ENCODE peak calls at places on chromosomes 5 and 9, in eight cellular contexts. One of them, this sample, is unnamed.
A peak's percentile ranks its signal among the peaks of the same experiment; 100 is the strongest.

GRCh38 chr5:96566775-96567174 is 95.4 kb upstream of the CAST start:
- DNase-seq in HCT116: no peak
- DNase-seq in GM23248: no peak
- DNase-seq in GM23338: no peak
- DNase-seq in PC-3: no peak
- DNase-seq in SK-N-SH: no peak
- DNase-seq in OCI-LY7: no peak
- DNase-seq in MM.1S: peak; percentile 66
- DNase-seq in this sample: no peak

GRCh38 chr9:130020618-130021017 is 22.4 kb downstream of the FNBP1 start:
- DNase-seq in HCT116: no peak
- DNase-seq in GM23248: no peak
- DNase-seq in GM23338: no peak
- DNase-seq in PC-3: no peak
- DNase-seq in SK-N-SH: no peak
- DNase-seq in OCI-LY7: no peak
- DNase-seq in MM.1S: no peak
- DNase-seq in this sample: no peak

GRCh38 chr9:25397746-25398145 is 280.5 kb downstream of the TUSC1 start:
- DNase-seq in HCT116: no peak
- DNase-seq in GM23248: no peak
- DNase-seq in GM23338: peak; percentile 28
- DNase-seq in PC-3: no peak
- DNase-seq in SK-N-SH: no peak
- DNase-seq in OCI-LY7: no peak
- DNase-seq in MM.1S: no peak
- DNase-seq in this sample: no peak

GRCh38 chr9:134251296-134251695 is 75.0 kb upstream of the RXRA start:
- DNase-seq in HCT116: no peak
- DNase-seq in GM23248: no peak
- DNase-seq in GM23338: no peak
- DNase-seq in PC-3: no peak
- DNase-seq in SK-N-SH: no peak
- DNase-seq in OCI-LY7: no peak
- DNase-seq in MM.1S: no peak
- DNase-seq in this sample: no peak

GRCh38 chr5:132049559-132049958 is 10.9 kb upstream of the IL3 start:
- DNase-seq in HCT116: no peak
- DNase-seq in GM23248: no peak
- DNase-seq in GM23338: no peak
- DNase-seq in PC-3: no peak
- DNase-seq in SK-N-SH: no peak
- DNase-seq in OCI-LY7: no peak
- DNase-seq in MM.1S: no peak
- DNase-seq in this sample: no peak

GRCh38 chr5:33850100-33850594 is 41.6 kb downstream of the ADAMTS12 start:
- DNase-seq in HCT116: no peak
- DNase-seq in GM23248: peak; percentile 64
- DNase-seq in GM23338: peak; percentile 48
- DNase-seq in PC-3: peak; percentile 90
- DNase-seq in SK-N-SH: no peak
- DNase-seq in OCI-LY7: no peak
- DNase-seq in MM.1S: peak; percentile 96
- DNase-seq in this sample: no peak

GRCh38 chr5:6822068-6822467 is 108.8 kb downstream of the TENT4A start:
- DNase-seq in HCT116: no peak
- DNase-seq in GM23248: no peak
- DNase-seq in GM23338: no peak
- DNase-seq in PC-3: no peak
- DNase-seq in SK-N-SH: no peak
- DNase-seq in OCI-LY7: no peak
- DNase-seq in MM.1S: no peak
- DNase-seq in this sample: no peak

GRCh38 chr5:15807861-15808260 is 307.9 kb downstream of the FBXL7 start:
- DNase-seq in HCT116: no peak
- DNase-seq in GM23248: peak; percentile 72
- DNase-seq in GM23338: no peak
- DNase-seq in PC-3: peak; percentile 17
- DNase-seq in SK-N-SH: peak; percentile 72
- DNase-seq in OCI-LY7: no peak
- DNase-seq in MM.1S: no peak
- DNase-seq in this sample: peak; percentile 17

GRCh38 chr5:176446884-176447537 is 1.2 kb upstream of the FAF2 start:
- DNase-seq in HCT116: no peak
- DNase-seq in GM23248: peak; percentile 28
- DNase-seq in GM23338: peak; percentile 36
- DNase-seq in PC-3: no peak
- DNase-seq in SK-N-SH: no peak
- DNase-seq in OCI-LY7: no peak
- DNase-seq in MM.1S: no peak
- DNase-seq in this sample: no peak

GRCh38 chr5:61440596-61440995 is 108.5 kb downstream of the ZSWIM6 start:
- DNase-seq in HCT116: no peak
- DNase-seq in GM23248: no peak
- DNase-seq in GM23338: no peak
- DNase-seq in PC-3: no peak
- DNase-seq in SK-N-SH: no peak
- DNase-seq in OCI-LY7: no peak
- DNase-seq in MM.1S: no peak
- DNase-seq in this sample: no peak

GRCh38 chr9:123356851-123357747 is 1.1 kb downstream of the CRB2 start:
- DNase-seq in HCT116: no peak
- DNase-seq in GM23248: no peak
- DNase-seq in GM23338: no peak
- DNase-seq in PC-3: no peak
- DNase-seq in SK-N-SH: peak; percentile 20
- DNase-seq in OCI-LY7: no peak
- DNase-seq in MM.1S: no peak
- DNase-seq in this sample: no peak

GRCh38 chr5:74596930-74597329 is 43.6 kb downstream of the ENC1 start:
- DNase-seq in HCT116: no peak
- DNase-seq in GM23248: no peak
- DNase-seq in GM23338: peak; percentile 83
- DNase-seq in PC-3: no peak
- DNase-seq in SK-N-SH: no peak
- DNase-seq in OCI-LY7: no peak
- DNase-seq in MM.1S: no peak
- DNase-seq in this sample: no peak

GRCh38 chr9:124139001-124139400 is 118.7 kb upstream of the NEK6 start:
- DNase-seq in HCT116: no peak
- DNase-seq in GM23248: peak; percentile 90
- DNase-seq in GM23338: no peak
- DNase-seq in PC-3: no peak
- DNase-seq in SK-N-SH: no peak
- DNase-seq in OCI-LY7: no peak
- DNase-seq in MM.1S: no peak
- DNase-seq in this sample: no peak

GRCh38 chr5:172173771-172174170 is 14.3 kb downstream of the STK10 start:
- DNase-seq in HCT116: no peak
- DNase-seq in GM23248: peak; percentile 60
- DNase-seq in GM23338: no peak
- DNase-seq in PC-3: peak; percentile 90
- DNase-seq in SK-N-SH: no peak
- DNase-seq in OCI-LY7: no peak
- DNase-seq in MM.1S: no peak
- DNase-seq in this sample: no peak

GRCh38 chr5:132782101-132782500 is 5.1 kb upstream of the SEPTIN8 start:
- DNase-seq in HCT116: no peak
- DNase-seq in GM23248: peak; percentile 78
- DNase-seq in GM23338: no peak
- DNase-seq in PC-3: peak; percentile 53
- DNase-seq in SK-N-SH: no peak
- DNase-seq in OCI-LY7: no peak
- DNase-seq in MM.1S: no peak
- DNase-seq in this sample: no peak

GRCh38 chr5:10856646-10857332 is 95.8 kb upstream of the DAP start:
- DNase-seq in HCT116: no peak
- DNase-seq in GM23248: peak; percentile 67
- DNase-seq in GM23338: peak; percentile 95
- DNase-seq in PC-3: peak; percentile 62
- DNase-seq in SK-N-SH: peak; percentile 67
- DNase-seq in OCI-LY7: peak; percentile 24
- DNase-seq in MM.1S: no peak
- DNase-seq in this sample: peak; percentile 76

GRCh38 chr5:149617760-149618306 is 36.5 kb downstream of the ARHGEF37 start:
- DNase-seq in HCT116: no peak
- DNase-seq in GM23248: no peak
- DNase-seq in GM23338: no peak
- DNase-seq in PC-3: no peak
- DNase-seq in SK-N-SH: no peak
- DNase-seq in OCI-LY7: peak; percentile 66
- DNase-seq in MM.1S: no peak
- DNase-seq in this sample: no peak

GRCh38 chr5:149618581-149619248 is 37.4 kb downstream of the ARHGEF37 start:
- DNase-seq in HCT116: peak; percentile 47
- DNase-seq in GM23248: peak; percentile 90
- DNase-seq in GM23338: peak; percentile 82
- DNase-seq in PC-3: peak; percentile 91
- DNase-seq in SK-N-SH: peak; percentile 78
- DNase-seq in OCI-LY7: peak; percentile 78
- DNase-seq in MM.1S: peak; percentile 57
- DNase-seq in this sample: peak; percentile 79

GRCh38 chr5:149616727-149617284 is 35.5 kb downstream of the ARHGEF37 start:
- DNase-seq in HCT116: no peak
- DNase-seq in GM23248: no peak
- DNase-seq in GM23338: no peak
- DNase-seq in PC-3: no peak
- DNase-seq in SK-N-SH: no peak
- DNase-seq in OCI-LY7: no peak
- DNase-seq in MM.1S: peak; percentile 79
- DNase-seq in this sample: no peak

GRCh38 chr5:149623473-149623872 is 42.2 kb downstream of the ARHGEF37 start:
- DNase-seq in HCT116: no peak
- DNase-seq in GM23248: no peak
- DNase-seq in GM23338: no peak
- DNase-seq in PC-3: no peak
- DNase-seq in SK-N-SH: peak; percentile 72
- DNase-seq in OCI-LY7: no peak
- DNase-seq in MM.1S: no peak
- DNase-seq in this sample: no peak

DNA sequence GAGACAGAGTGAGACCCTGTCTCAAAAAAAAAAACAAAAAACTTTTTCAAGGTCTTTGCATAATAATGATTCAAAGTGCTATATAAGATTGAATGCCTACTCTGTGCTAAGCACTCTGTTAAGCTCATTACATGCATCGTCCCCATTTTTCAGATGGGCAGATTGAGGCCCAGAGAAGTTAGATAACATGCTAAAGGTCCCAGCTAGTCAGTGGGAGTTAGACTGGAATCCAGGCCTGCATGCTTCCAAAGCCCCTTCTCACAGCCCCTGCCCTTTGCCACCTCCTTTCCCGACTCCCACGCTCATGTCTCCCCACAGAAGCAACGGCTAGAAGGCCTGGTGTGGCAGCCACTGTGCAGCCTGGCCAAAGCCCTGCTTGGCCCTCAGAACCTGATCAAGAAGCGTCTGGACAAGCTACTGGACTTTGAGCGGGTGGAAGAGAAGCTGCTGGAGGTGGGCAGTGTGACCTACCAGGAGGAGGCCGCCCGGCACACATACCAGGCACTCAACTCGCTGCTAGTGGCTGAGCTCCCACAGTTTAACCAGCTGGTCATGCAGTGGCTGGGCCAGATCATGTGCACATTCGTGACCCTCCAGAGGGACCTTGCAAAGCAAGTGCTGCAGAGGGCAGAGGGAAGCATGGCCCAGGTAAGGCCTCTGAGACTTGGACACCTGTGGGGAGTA is 40.3 kb downstream of the ARHGEF37 start:
- DNase-seq in HCT116: no peak
- DNase-seq in GM23248: no peak
- DNase-seq in GM23338: no peak
- DNase-seq in PC-3: no peak
- DNase-seq in SK-N-SH: no peak
- DNase-seq in OCI-LY7: no peak
- DNase-seq in MM.1S: no peak
- DNase-seq in this sample: no peak
- TF ChIP-seq EZH2phosphoT487 in HCT116: no peak
- TF ChIP-seq EZH2phosphoT487 in GM23248: no peak
- TF ChIP-seq EZH2phosphoT487 in GM23338: no peak
- TF ChIP-seq EZH2phosphoT487 in PC-3: no peak
- TF ChIP-seq EZH2phosphoT487 in SK-N-SH: no peak
- TF ChIP-seq EZH2phosphoT487 in OCI-LY7: no peak
- TF ChIP-seq EZH2phosphoT487 in MM.1S: no peak
- TF ChIP-seq EZH2phosphoT487 in this sample: no peak

DNA sequence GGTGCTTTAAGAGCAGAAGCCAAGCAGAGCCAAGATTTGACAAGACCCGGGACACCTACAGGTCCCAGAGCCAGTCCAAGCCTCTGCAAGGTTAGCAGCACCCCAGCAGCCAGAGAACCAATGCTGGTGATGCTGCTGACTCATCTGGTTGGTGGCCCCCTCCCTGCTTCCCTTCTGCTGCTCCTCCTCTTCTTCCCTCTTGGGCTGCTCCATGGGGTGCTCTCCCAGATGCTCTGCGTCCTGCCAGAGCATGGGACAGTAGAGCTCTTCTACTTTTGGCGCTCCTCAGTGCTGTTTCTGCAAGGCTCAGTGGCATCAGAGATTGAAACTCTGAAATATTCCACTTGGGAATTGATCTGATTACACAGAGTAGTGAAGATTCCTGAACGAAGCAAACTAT is 76.1 kb upstream of the SAP30L start:
- DNase-seq in HCT116: no peak
- DNase-seq in GM23248: peak; percentile 63
- DNase-seq in GM23338: peak; percentile 9
- DNase-seq in PC-3: no peak
- DNase-seq in SK-N-SH: no peak
- DNase-seq in OCI-LY7: no peak
- DNase-seq in MM.1S: no peak
- DNase-seq in this sample: no peak
- H3K27ac ChIP-seq in HCT116: peak overlapping the region; percentile 52
- H3K27ac ChIP-seq in GM23248: peak overlapping the region; percentile 86
- H3K27ac ChIP-seq in GM23338: no peak overlapping the region
- H3K27ac ChIP-seq in PC-3: no peak overlapping the region
- H3K27ac ChIP-seq in SK-N-SH: peak overlapping the region; percentile 91
- H3K27ac ChIP-seq in OCI-LY7: no peak overlapping the region
- H3K27ac ChIP-seq in MM.1S: no peak overlapping the region
- H3K27ac ChIP-seq in this sample: peak overlapping the region; percentile 71

GRCh38 chr9:26637101-26637500 is 255.5 kb downstream of the CAAP1 start:
- DNase-seq in HCT116: no peak
- DNase-seq in GM23248: no peak
- DNase-seq in GM23338: peak; percentile 94
- DNase-seq in PC-3: no peak
- DNase-seq in SK-N-SH: no peak
- DNase-seq in OCI-LY7: no peak
- DNase-seq in MM.1S: no peak
- DNase-seq in this sample: no peak
- TF ChIP-seq EZH2phosphoT487 in HCT116: no peak
- TF ChIP-seq EZH2phosphoT487 in GM23248: no peak
- TF ChIP-seq EZH2phosphoT487 in GM23338: no peak
- TF ChIP-seq EZH2phosphoT487 in PC-3: no peak
- TF ChIP-seq EZH2phosphoT487 in SK-N-SH: no peak
- TF ChIP-seq EZH2phosphoT487 in OCI-LY7: no peak
- TF ChIP-seq EZH2phosphoT487 in MM.1S: no peak
- TF ChIP-seq EZH2phosphoT487 in this sample: no peak

DNA sequence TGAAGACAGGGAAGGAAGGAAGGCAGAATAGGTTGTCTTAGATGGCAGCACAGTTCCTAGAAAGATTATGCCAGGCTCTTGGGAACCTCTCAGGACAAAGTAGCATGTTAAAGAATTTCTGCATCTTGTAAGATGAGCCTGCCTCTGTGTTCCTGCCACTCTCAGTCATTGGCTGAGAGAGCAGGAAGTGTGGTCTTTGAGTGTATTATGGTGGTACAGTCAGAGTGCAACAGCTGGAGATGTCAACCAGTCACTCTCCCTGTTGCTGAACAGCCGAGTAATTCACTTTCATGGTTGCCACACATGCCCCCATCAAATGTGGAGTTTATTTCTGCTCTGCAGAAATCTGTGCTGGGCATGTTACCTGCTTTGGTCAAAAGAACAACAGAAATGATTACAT is 659.6 kb upstream of the RIOK2 start:
- DNase-seq in HCT116: no peak
- DNase-seq in GM23248: no peak
- DNase-seq in GM23338: no peak
- DNase-seq in PC-3: no peak
- DNase-seq in SK-N-SH: no peak
- DNase-seq in OCI-LY7: no peak
- DNase-seq in MM.1S: no peak
- DNase-seq in this sample: no peak
- H3K27ac ChIP-seq in HCT116: no peak overlapping the region
- H3K27ac ChIP-seq in GM23248: no peak overlapping the region
- H3K27ac ChIP-seq in GM23338: no peak overlapping the region
- H3K27ac ChIP-seq in PC-3: no peak overlapping the region
- H3K27ac ChIP-seq in SK-N-SH: no peak overlapping the region
- H3K27ac ChIP-seq in OCI-LY7: no peak overlapping the region
- H3K27ac ChIP-seq in MM.1S: no peak overlapping the region
- H3K27ac ChIP-seq in this sample: no peak overlapping the region